ENCODE peak calls at places on chromosomes 16 and 17, in five cellular contexts. O, Y, M, D and U are unnamed samples.

GRCh38 chr17:17994271-17994670 is 21.6 kb downstream of the DRC3 start:
- DNase-seq in Y (peak), M (no peak), O (peak), D (no peak), U (peak)

GRCh38 chr16:67538666-67539101 is 10.1 kb downstream of the RIPOR1 start:
- DNase-seq in Y (no peak), D (no peak), O (no peak), M (no peak), U (no peak)

GRCh38 chr16:10387378-10387681 is 1.5 kb downstream of the ATF7IP2 start:
- DNase-seq in M (no peak), O (no peak), Y (no peak), D (no peak), U (no peak)

GRCh38 chr17:81365601-81366585 is 29.4 kb upstream of the BAHCC1 start:
- DNase-seq in D (no peak), M (no peak), O (peak), Y (no peak), U (no peak)

GRCh38 chr17:75614006-75614405 is 19.2 kb upstream of the SMIM5 start:
- DNase-seq in O (no peak), Y (no peak), M (no peak), D (no peak), U (no peak)

GRCh38 chr17:82416771-82417170 is 1.4 kb upstream of the HEXD start:
- DNase-seq in M (no peak), D (no peak), O (no peak), Y (no peak), U (no peak)

GRCh38 chr16:89044394-89045180 is 49.1 kb upstream of the ACSF3 start:
- DNase-seq in M (no peak), Y (no peak), D (peak), O (no peak), U (no peak)

GRCh38 chr17:35773674-35774425 is 13.2 kb downstream of the C17orf50 start:
- DNase-seq in D (no peak), Y (no peak), O (no peak), M (no peak), U (no peak)

GRCh38 chr17:22695228-22695619 is 1002.9 kb downstream of the KCNJ18 start:
- DNase-seq in O (no peak), Y (no peak), M (no peak), D (no peak), U (no peak)

GRCh38 chr16:75762746-75763145 is 36.5 kb upstream of the CPHXL start:
- DNase-seq in O (no peak), Y (no peak), D (no peak), M (no peak), U (no peak)

GRCh38 chr16:87956771-87957279 is 5.6 kb downstream of the BANP start:
- DNase-seq in M (no peak), Y (peak), D (peak), O (no peak), U (no peak)

GRCh38 chr16:2483160-2483559 is 8.2 kb downstream of the TBC1D24 start:
- DNase-seq in O (peak), Y (no peak), D (no peak), M (no peak), U (no peak)

GRCh38 chr17:68324114-68324513 is 32.8 kb downstream of the ARSG start:
- DNase-seq in Y (no peak), M (no peak), O (no peak), D (no peak), U (no peak)

GRCh38 chr17:39527220-39527813 is 66.0 kb downstream of the CDK12 start:
- DNase-seq in O (no peak), D (no peak), Y (peak), M (no peak), U (peak)

GRCh38 chr16:88782454-88783390 is 2.3 kb downstream of the PIEZO1 start:
- DNase-seq in D (no peak), O (no peak), Y (peak), M (peak), U (no peak)

GRCh38 chr16:85532147-85532546 is 81.0 kb upstream of the GSE1 start:
- DNase-seq in Y (no peak), D (no peak), M (no peak), O (no peak), U (no peak)

GRCh38 chr16:87332150-87332549 is 15.0 kb upstream of the C16orf95 start:
- DNase-seq in O (peak), M (no peak), D (no peak), Y (peak), U (no peak)

GRCh38 chr16:23146877-23147601 is 2.2 kb downstream of the USP31 start:
- DNase-seq in D (no peak), O (no peak), Y (no peak), M (no peak), U (no peak)

GRCh38 chr16:14026572-14026971 is 44.5 kb upstream of the MRTFB start:
- DNase-seq in M (no peak), D (no peak), Y (no peak), O (no peak), U (no peak)

GRCh38 chr16:4957720-4958509 is at the start of gene SEC14L5:
- DNase-seq in M (peak), Y (peak), O (peak), D (peak), U (peak)

GRCh38 chr16:51418258-51418657 is 267.2 kb upstream of the SALL1 start:
- DNase-seq in D (no peak), O (no peak), Y (no peak), M (no peak), U (no peak)

GRCh38 chr16:30567991-30568638 is 3.4 kb downstream of the ZNF688 start:
- DNase-seq in O (no peak), D (peak), Y (peak), M (peak), U (no peak)

GRCh38 chr16:1674751-1675664 is 3.1 kb upstream of the JPT2 start:
- DNase-seq in D (no peak), Y (peak), O (no peak), M (no peak), U (no peak)

GRCh38 chr17:75996665-75997590 is 3.7 kb upstream of the CDK3 start:
- DNase-seq in M (peak), Y (peak), O (no peak), D (no peak), U (peak)

GRCh38 chr17:75068750-75069149 is 19.0 kb upstream of the SLC16A5 start:
- DNase-seq in M (no peak), D (no peak), O (no peak), Y (no peak), U (no peak)

GRCh38 chr17:3723556-3724372 is at the start of gene HASPIN:
- DNase-seq in O (peak), M (peak), Y (peak), D (peak), U (peak)
- TF ChIP-seq CTCF in O (peak), M (peak), Y (peak), D (no peak), U (no peak)

DNA sequence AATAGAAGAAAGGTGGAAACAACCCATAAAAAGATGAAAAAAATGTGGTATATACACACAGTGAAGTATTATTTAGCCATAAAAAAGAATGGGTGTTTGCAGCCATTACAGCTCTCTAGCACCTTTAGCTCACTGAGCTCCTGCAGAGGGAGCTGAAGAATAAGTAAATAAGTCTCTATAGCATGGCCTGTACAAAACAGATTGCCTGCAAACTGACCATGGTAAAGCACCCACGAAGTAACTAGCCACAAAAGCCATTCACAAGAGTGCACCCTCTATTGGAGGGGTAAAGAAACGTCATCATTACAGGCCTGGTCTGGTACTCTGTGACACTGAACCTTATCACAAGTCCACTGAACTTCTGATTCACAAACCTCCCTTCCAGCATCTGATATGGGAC is 76.3 kb downstream of the USP32 start:
- DNase-seq in D (no peak), M (no peak), Y (peak), O (no peak), U (no peak)
- TF ChIP-seq CTCF in D (no peak), M (peak), Y (no peak), O (no peak), U (peak)

GRCh38 chr16:27269300-27270150 is 953 bp upstream of the NSMCE1 start:
- DNase-seq in O (no peak), M (no peak), D (no peak), Y (no peak), U (no peak)

GRCh38 chr16:27270389-27270788 is 1.8 kb upstream of the NSMCE1 start:
- DNase-seq in Y (no peak), D (no peak), M (no peak), O (no peak), U (no peak)

GRCh38 chr16:27267037-27267677 is 1.4 kb downstream of the NSMCE1 start:
- DNase-seq in D (no peak), Y (no peak), O (no peak), M (no peak), U (no peak)

GRCh38 chr16:27265982-27266381 is 2.6 kb downstream of the NSMCE1 start:
- DNase-seq in O (no peak), D (no peak), Y (no peak), M (no peak), U (no peak)

GRCh38 chr16:27268376-27269299 is at the start of gene NSMCE1:
- DNase-seq in Y (peak), D (peak), O (peak), M (peak), U (peak)
- TF ChIP-seq CTCF in Y (peak), D (no peak), O (peak), M (peak), U (no peak)

GRCh38 chr17:49567871-49568694 is 7.6 kb upstream of the NXPH3 start:
- DNase-seq in Y (peak), O (peak), M (peak), D (peak), U (peak)
- TF ChIP-seq CTCF in Y (peak), O (peak), M (peak), D (peak), U (peak)

GRCh38 chr17:41681776-41682175 is 6.9 kb upstream of the EIF1 start:
- DNase-seq in Y (no peak), D (no peak), M (no peak), O (no peak), U (no peak)

GRCh38 chr17:41680426-41681040 is 8.2 kb upstream of the EIF1 start:
- DNase-seq in O (no peak), Y (no peak), M (no peak), D (no peak), U (no peak)

GRCh38 chr17:41678411-41678906 is 10.2 kb upstream of the EIF1 start:
- DNase-seq in O (no peak), Y (no peak), M (no peak), D (no peak), U (no peak)

GRCh38 chr17:41679740-41680425 is 8.8 kb upstream of the EIF1 start:
- DNase-seq in Y (no peak), D (no peak), O (no peak), M (no peak), U (no peak)

DNA sequence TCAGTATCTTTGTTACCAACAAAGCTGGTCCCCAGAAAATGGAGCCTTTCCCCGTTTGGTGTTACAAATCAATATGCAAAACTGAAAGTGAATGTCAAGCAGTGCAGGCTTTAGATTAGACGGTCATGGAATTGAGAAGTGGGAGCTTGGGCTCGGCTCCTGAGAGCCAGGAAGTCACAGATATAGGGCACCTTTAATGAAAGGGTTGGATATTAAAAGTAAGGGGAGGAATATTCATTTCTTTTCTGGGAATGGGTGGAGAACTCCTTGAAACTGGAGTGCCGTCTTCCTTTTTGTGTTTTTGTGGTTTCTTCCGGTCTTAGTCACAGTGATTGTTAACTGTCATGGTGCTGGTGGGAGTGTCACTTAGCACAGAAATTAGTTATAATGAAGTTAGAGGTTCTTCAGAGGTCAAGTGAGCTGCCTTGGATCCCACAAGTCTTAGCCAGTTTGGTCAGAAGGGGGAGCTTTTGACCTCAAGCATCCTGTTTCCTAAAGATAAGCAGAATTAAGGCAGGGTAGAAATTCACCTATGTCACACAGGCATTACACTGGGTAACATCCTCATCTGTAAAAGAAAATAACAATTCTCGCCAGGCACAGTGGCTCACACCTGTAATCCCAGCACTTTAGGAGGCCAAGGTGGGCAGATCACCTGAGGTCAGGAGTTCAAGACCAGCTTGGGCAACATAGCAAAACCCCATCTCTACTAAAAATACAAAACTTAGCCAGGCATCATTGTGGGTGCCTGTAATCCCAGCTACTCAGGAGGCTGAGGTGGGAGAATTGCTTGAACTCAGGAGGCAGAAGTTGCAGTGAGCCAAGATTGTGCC is 9.6 kb upstream of the EIF1 start:
- DNase-seq in O (no peak), D (peak), M (peak), Y (peak), U (no peak)
- TF ChIP-seq CTCF in O (no peak), D (peak), M (peak), Y (peak), U (no peak)